ENCODE peak calls at places on chromosomes 1 and 21, in five cellular contexts. One of them, this sample, is unnamed. For H3K9me3, the result is how much of the 10 kb centered on the place peaks cover.

GRCh38 chr21:45590246-45590725 is 48.0 kb upstream of the SLC19A1 start:
- DNase-seq in psoas muscle: peak
- DNase-seq in stomach: peak
- DNase-seq in astrocyte: no peak
- DNase-seq in H9: peak
- DNase-seq in this sample: peak

GRCh38 chr1:157948547-157949152 is 44.8 kb upstream of the KIRREL1 start:
- DNase-seq in psoas muscle: no peak
- DNase-seq in stomach: no peak
- DNase-seq in astrocyte: peak
- DNase-seq in H9: peak
- DNase-seq in this sample: no peak

GRCh38 chr1:81731989-81732388 is 68.7 kb upstream of the ADGRL2 start:
- DNase-seq in psoas muscle: no peak
- DNase-seq in stomach: no peak
- DNase-seq in astrocyte: peak
- DNase-seq in H9: no peak
- DNase-seq in this sample: no peak

GRCh38 chr1:109750241-109750882 is 9.5 kb upstream of the GSTM3 start:
- DNase-seq in psoas muscle: no peak
- DNase-seq in stomach: no peak
- DNase-seq in astrocyte: no peak
- DNase-seq in H9: no peak
- DNase-seq in this sample: no peak

GRCh38 chr1:231419147-231419546 is 2.9 kb downstream of the EGLN1 start:
- DNase-seq in psoas muscle: no peak
- DNase-seq in stomach: no peak
- DNase-seq in astrocyte: no peak
- DNase-seq in H9: no peak
- DNase-seq in this sample: no peak

GRCh38 chr1:41894778-41895483 is 23.8 kb downstream of the HIVEP3 start:
- DNase-seq in psoas muscle: no peak
- DNase-seq in stomach: no peak
- DNase-seq in astrocyte: no peak
- DNase-seq in H9: no peak
- DNase-seq in this sample: no peak

GRCh38 chr21:44006656-44007055 is 5.5 kb upstream of the TRAPPC10 start:
- DNase-seq in psoas muscle: no peak
- DNase-seq in stomach: no peak
- DNase-seq in astrocyte: peak
- DNase-seq in H9: no peak
- DNase-seq in this sample: no peak

GRCh38 chr1:224544276-224544675 is 71.8 kb upstream of the CNIH3 start:
- DNase-seq in psoas muscle: no peak
- DNase-seq in stomach: no peak
- DNase-seq in astrocyte: peak
- DNase-seq in H9: no peak
- DNase-seq in this sample: no peak

GRCh38 chr1:6026095-6026809 is 19.4 kb upstream of the KCNAB2 start:
- DNase-seq in psoas muscle: peak
- DNase-seq in stomach: peak
- DNase-seq in astrocyte: no peak
- DNase-seq in H9: peak
- DNase-seq in this sample: peak

GRCh38 chr1:156392427-156392826 is 23.4 kb downstream of the RHBG start:
- DNase-seq in psoas muscle: no peak
- DNase-seq in stomach: no peak
- DNase-seq in astrocyte: no peak
- DNase-seq in H9: no peak
- DNase-seq in this sample: no peak

GRCh38 chr1:206699626-206700025 is 14.9 kb downstream of the MAPKAPK2 start:
- DNase-seq in psoas muscle: peak
- DNase-seq in stomach: no peak
- DNase-seq in astrocyte: no peak
- DNase-seq in H9: no peak
- DNase-seq in this sample: peak

GRCh38 chr1:153238536-153238935 is 21.0 kb upstream of the LORICRIN start:
- DNase-seq in psoas muscle: no peak
- DNase-seq in stomach: no peak
- DNase-seq in astrocyte: no peak
- DNase-seq in H9: no peak
- DNase-seq in this sample: no peak

GRCh38 chr1:64755356-64755755 is 10.5 kb downstream of the RAVER2 start:
- DNase-seq in psoas muscle: no peak
- DNase-seq in stomach: no peak
- DNase-seq in astrocyte: no peak
- DNase-seq in H9: no peak
- DNase-seq in this sample: no peak

GRCh38 chr1:218660678-218661053 is 315.5 kb downstream of the TGFB2 start:
- DNase-seq in psoas muscle: no peak
- DNase-seq in stomach: no peak
- DNase-seq in astrocyte: peak
- DNase-seq in H9: no peak
- DNase-seq in this sample: no peak

GRCh38 chr1:117173711-117174110 is 37.0 kb downstream of the VTCN1 start:
- DNase-seq in psoas muscle: no peak
- DNase-seq in stomach: no peak
- DNase-seq in astrocyte: no peak
- DNase-seq in H9: no peak
- DNase-seq in this sample: no peak

GRCh38 chr1:85570446-85571180 is 9.9 kb upstream of the CCN1 start:
- DNase-seq in psoas muscle: no peak
- DNase-seq in stomach: no peak
- DNase-seq in astrocyte: no peak
- DNase-seq in H9: no peak
- DNase-seq in this sample: no peak

GRCh38 chr1:205500240-205501218 is 3.9 kb upstream of the CDK18 start:
- DNase-seq in psoas muscle: peak
- DNase-seq in stomach: no peak
- DNase-seq in astrocyte: peak
- DNase-seq in H9: no peak
- DNase-seq in this sample: no peak

GRCh38 chr1:231395051-231395995 is 26.8 kb downstream of the EGLN1 start:
- DNase-seq in psoas muscle: no peak
- DNase-seq in stomach: no peak
- DNase-seq in astrocyte: peak
- DNase-seq in H9: no peak
- DNase-seq in this sample: no peak

GRCh38 chr1:145792484-145792883 is 31.4 kb downstream of the RNF115 start:
- DNase-seq in psoas muscle: no peak
- DNase-seq in stomach: no peak
- DNase-seq in astrocyte: no peak
- DNase-seq in H9: no peak
- DNase-seq in this sample: no peak

GRCh38 chr1:109719337-109719837 is 7.3 kb downstream of the GSTM5 start:
- DNase-seq in psoas muscle: no peak
- DNase-seq in stomach: no peak
- DNase-seq in astrocyte: peak
- DNase-seq in H9: no peak
- DNase-seq in this sample: no peak

GRCh38 chr1:70156529-70157120 is 48.8 kb downstream of the LRRC40 start:
- DNase-seq in psoas muscle: no peak
- DNase-seq in stomach: no peak
- DNase-seq in astrocyte: no peak
- DNase-seq in H9: no peak
- DNase-seq in this sample: no peak

GRCh38 chr1:230340778-230341546 is 85.2 kb downstream of the PGBD5 start:
- DNase-seq in psoas muscle: peak
- DNase-seq in stomach: no peak
- DNase-seq in astrocyte: no peak
- DNase-seq in H9: no peak
- DNase-seq in this sample: no peak

GRCh38 chr1:95138223-95138622 is 21.1 kb downstream of the TLCD4 start:
- DNase-seq in psoas muscle: no peak
- DNase-seq in stomach: no peak
- DNase-seq in astrocyte: no peak
- DNase-seq in H9: no peak
- DNase-seq in this sample: no peak

GRCh38 chr1:226975259-226975908 is 35.3 kb downstream of the COQ8A start:
- DNase-seq in psoas muscle: peak
- DNase-seq in stomach: no peak
- DNase-seq in astrocyte: no peak
- DNase-seq in H9: peak
- DNase-seq in this sample: no peak

GRCh38 chr1:161723459-161724149 is 2.3 kb downstream of the FCRLB start:
- DNase-seq in psoas muscle: no peak
- DNase-seq in stomach: no peak
- DNase-seq in astrocyte: no peak
- DNase-seq in H9: no peak
- DNase-seq in this sample: no peak

GRCh38 chr1:161727343-161727924 is 6.1 kb downstream of the FCRLB start:
- DNase-seq in psoas muscle: no peak
- DNase-seq in stomach: no peak
- DNase-seq in astrocyte: peak
- DNase-seq in H9: no peak
- DNase-seq in this sample: peak

GRCh38 chr1:161725888-161726630 is 4.7 kb downstream of the FCRLB start:
- DNase-seq in psoas muscle: peak
- DNase-seq in stomach: peak
- DNase-seq in astrocyte: peak
- DNase-seq in H9: peak
- DNase-seq in this sample: peak

GRCh38 chr1:161728376-161729226 is 7.3 kb downstream of the FCRLB start:
- DNase-seq in psoas muscle: no peak
- DNase-seq in stomach: no peak
- DNase-seq in astrocyte: no peak
- DNase-seq in H9: no peak
- DNase-seq in this sample: no peak

DNA sequence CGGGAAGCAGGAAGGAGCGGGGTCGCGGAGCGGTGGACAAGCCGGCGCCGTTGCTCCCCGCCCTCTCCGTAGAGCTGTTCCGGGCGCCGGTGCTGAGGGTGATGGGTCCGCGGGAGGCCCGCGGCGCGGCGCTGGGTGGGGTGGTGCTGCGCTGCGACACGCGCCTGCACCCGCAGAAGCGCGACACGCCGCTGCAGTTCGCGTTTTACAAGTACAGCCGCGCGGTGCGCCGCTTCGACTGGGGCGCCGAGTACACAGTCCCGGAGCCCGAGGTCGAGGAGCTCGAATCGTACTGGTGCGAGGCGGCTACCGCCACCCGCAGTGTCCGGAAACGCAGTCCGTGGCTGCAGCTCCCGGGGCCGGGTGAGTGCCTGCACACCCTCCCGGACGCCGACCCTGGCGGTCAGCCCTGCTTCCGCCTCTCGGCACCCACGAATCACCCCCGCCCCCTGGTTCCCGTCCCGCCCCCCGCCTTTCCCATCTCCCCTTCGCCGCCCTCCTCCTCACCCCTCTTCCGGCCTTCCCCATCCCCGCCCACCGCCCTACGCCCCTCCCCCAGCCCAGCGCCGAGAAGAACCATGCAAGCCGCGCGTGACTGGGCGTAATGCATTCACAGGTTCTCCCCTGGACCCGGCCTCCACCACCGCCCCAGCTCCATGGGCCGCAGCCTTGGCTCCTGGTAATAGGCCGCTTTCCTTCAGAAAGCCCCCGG is 5.4 kb downstream of the FCRLB start:
- DNase-seq in psoas muscle: peak
- DNase-seq in stomach: peak
- DNase-seq in astrocyte: peak
- DNase-seq in H9: peak
- DNase-seq in this sample: peak
- TF ChIP-seq CTCF in psoas muscle: no peak
- TF ChIP-seq CTCF in stomach: no peak
- TF ChIP-seq CTCF in astrocyte: no peak
- TF ChIP-seq CTCF in H9: peak
- TF ChIP-seq CTCF in this sample: no peak

GRCh38 chr1:8776104-8776503 is 41.3 kb downstream of the RERE start:
- DNase-seq in psoas muscle: no peak
- DNase-seq in stomach: no peak
- DNase-seq in astrocyte: no peak
- DNase-seq in H9: no peak
- DNase-seq in this sample: no peak

GRCh38 chr1:8780405-8780804 is 37.0 kb downstream of the RERE start:
- DNase-seq in psoas muscle: no peak
- DNase-seq in stomach: no peak
- DNase-seq in astrocyte: no peak
- DNase-seq in H9: no peak
- DNase-seq in this sample: no peak

GRCh38 chr1:8782001-8782620 is 35.3 kb downstream of the RERE start:
- DNase-seq in psoas muscle: no peak
- DNase-seq in stomach: no peak
- DNase-seq in astrocyte: no peak
- DNase-seq in H9: no peak
- DNase-seq in this sample: no peak

GRCh38 chr1:8782955-8783354 is 34.5 kb downstream of the RERE start:
- DNase-seq in psoas muscle: no peak
- DNase-seq in stomach: no peak
- DNase-seq in astrocyte: no peak
- DNase-seq in H9: no peak
- DNase-seq in this sample: no peak

GRCh38 chr1:8777867-8778266 is 39.6 kb downstream of the RERE start:
- DNase-seq in psoas muscle: no peak
- DNase-seq in stomach: no peak
- DNase-seq in astrocyte: no peak
- DNase-seq in H9: no peak
- DNase-seq in this sample: no peak
- H3K27ac ChIP-seq in psoas muscle: no peak
- H3K27ac ChIP-seq in stomach: no peak
- H3K27ac ChIP-seq in astrocyte: no peak
- H3K27ac ChIP-seq in H9: no peak
- H3K27ac ChIP-seq in this sample: no peak

GRCh38 chr21:28492127-28492526 is 500.6 kb downstream of the LTN1 start:
- DNase-seq in psoas muscle: no peak
- DNase-seq in stomach: no peak
- DNase-seq in astrocyte: no peak
- DNase-seq in H9: no peak
- DNase-seq in this sample: no peak

GRCh38 chr21:28496517-28496916 is 496.2 kb downstream of the LTN1 start:
- DNase-seq in psoas muscle: no peak
- DNase-seq in stomach: no peak
- DNase-seq in astrocyte: no peak
- DNase-seq in H9: no peak
- DNase-seq in this sample: no peak
- H3K9me3 ChIP-seq in psoas muscle: under half
- H3K9me3 ChIP-seq in stomach: under half
- H3K9me3 ChIP-seq in astrocyte: under half
- H3K9me3 ChIP-seq in H9: under half
- H3K9me3 ChIP-seq in this sample: under half

GRCh38 chr1:234321211-234321610 is 52.0 kb upstream of the COA6 start:
- DNase-seq in psoas muscle: no peak
- DNase-seq in stomach: no peak
- DNase-seq in astrocyte: no peak
- DNase-seq in H9: no peak
- DNase-seq in this sample: no peak

GRCh38 chr1:234322097-234322496 is 51.2 kb upstream of the COA6 start:
- DNase-seq in psoas muscle: no peak
- DNase-seq in stomach: no peak
- DNase-seq in astrocyte: no peak
- DNase-seq in H9: no peak
- DNase-seq in this sample: no peak

GRCh38 chr1:234324668-234325225 is 48.5 kb upstream of the COA6 start:
- DNase-seq in psoas muscle: no peak
- DNase-seq in stomach: no peak
- DNase-seq in astrocyte: no peak
- DNase-seq in H9: no peak
- DNase-seq in this sample: no peak

GRCh38 chr1:234320549-234320948 is 52.7 kb upstream of the COA6 start:
- DNase-seq in psoas muscle: no peak
- DNase-seq in stomach: no peak
- DNase-seq in astrocyte: no peak
- DNase-seq in H9: no peak
- DNase-seq in this sample: no peak

GRCh38 chr1:234322979-234323378 is 50.3 kb upstream of the COA6 start:
- DNase-seq in psoas muscle: no peak
- DNase-seq in stomach: peak
- DNase-seq in astrocyte: no peak
- DNase-seq in H9: peak
- DNase-seq in this sample: no peak
- TF ChIP-seq CTCF in psoas muscle: no peak
- TF ChIP-seq CTCF in stomach: no peak
- TF ChIP-seq CTCF in astrocyte: no peak
- TF ChIP-seq CTCF in H9: peak
- TF ChIP-seq CTCF in this sample: no peak

This sample was measured in tibial nerve.